ENCODE peak calls at places on chromosome 16, in ten cellular contexts. L, I, S, X, F, V, M, A, J and Z are unnamed samples. For H3K4me1, the result is how much of the 10 kb centered on the place peaks cover.

GRCh38 chr16:17538942-17539341 is 68.2 kb upstream of the XYLT1 start:
- DNase-seq in S (no peak), F (no peak), A (no peak), L (no peak), J (no peak), I (peak), X (no peak), V (no peak), M (no peak), Z (no peak)

GRCh38 chr16:87361916-87362619 is 21.5 kb downstream of the FBXO31 start:
- DNase-seq in I (no peak), S (no peak), J (no peak), V (no peak), X (no peak), M (peak), L (no peak), A (no peak), F (no peak), Z (no peak)

GRCh38 chr16:79417465-79418093 is 183.0 kb downstream of the MAF start:
- DNase-seq in M (no peak), S (no peak), F (no peak), L (no peak), V (no peak), J (no peak), X (no peak), I (no peak), A (no peak), Z (no peak)

GRCh38 chr16:77868478-77868877 is 80.1 kb downstream of the VAT1L start:
- DNase-seq in V (no peak), L (no peak), M (no peak), S (no peak), A (no peak), X (no peak), I (no peak), J (no peak), F (no peak), Z (no peak)

GRCh38 chr16:66905633-66906539 is 12.8 kb downstream of the CDH16 start:
- DNase-seq in X (no peak), V (peak), F (no peak), M (no peak), S (no peak), I (no peak), L (peak), J (no peak), A (no peak), Z (peak)

GRCh38 chr16:471353-472198 is 46.1 kb downstream of the RAB11FIP3 start:
- DNase-seq in S (no peak), I (peak), M (peak), L (no peak), X (no peak), F (no peak), A (no peak), V (peak), J (no peak), Z (peak)

GRCh38 chr16:17011712-17012111 is 459.0 kb downstream of the XYLT1 start:
- DNase-seq in L (no peak), V (no peak), F (no peak), M (no peak), S (no peak), I (no peak), J (no peak), A (no peak), X (no peak), Z (no peak)

GRCh38 chr16:1871974-1872635 is at the start of gene MEIOB:
- DNase-seq in I (no peak), J (peak), X (peak), A (no peak), L (no peak), S (peak), M (peak), F (no peak), V (peak), Z (peak)

GRCh38 chr16:84117482-84117843 is 721 bp upstream of the MBTPS1 start:
- DNase-seq in V (peak), M (no peak), X (no peak), I (peak), S (no peak), J (peak), A (no peak), F (no peak), L (no peak), Z (peak)

GRCh38 chr16:86595983-86596605 is 17.7 kb downstream of the FOXL1 start:
- DNase-seq in S (no peak), M (no peak), F (no peak), X (no peak), J (no peak), I (peak), L (no peak), A (no peak), V (no peak), Z (no peak)

GRCh38 chr16:524274-525011 is 3.1 kb upstream of the CAPN15 start:
- DNase-seq in F (no peak), L (no peak), A (no peak), J (no peak), M (peak), V (no peak), X (no peak), S (no peak), I (no peak), Z (no peak)

GRCh38 chr16:29926675-29927522 is 873 bp upstream of the KCTD13 start:
- DNase-seq in A (no peak), J (no peak), S (no peak), I (no peak), V (no peak), M (no peak), F (no peak), L (no peak), X (peak), Z (peak)

GRCh38 chr16:52494621-52495020 is 52.3 kb downstream of the TOX3 start:
- DNase-seq in S (no peak), I (no peak), M (no peak), F (no peak), V (no peak), J (no peak), A (no peak), X (no peak), L (no peak), Z (no peak)

GRCh38 chr16:49639739-49640388 is 216.0 kb downstream of the ZNF423 start:
- DNase-seq in M (peak), L (no peak), V (peak), J (peak), A (no peak), X (no peak), S (peak), I (peak), F (no peak), Z (no peak)

GRCh38 chr16:8905168-8905762 is 23.1 kb downstream of the LITAFD start:
- DNase-seq in L (no peak), V (peak), S (peak), A (no peak), I (peak), M (no peak), J (peak), X (no peak), F (no peak), Z (peak)

GRCh38 chr16:64094992-64095579 is 1026.8 kb downstream of the CDH11 start:
- DNase-seq in L (no peak), S (peak), F (no peak), I (peak), V (no peak), A (no peak), J (no peak), M (no peak), X (no peak), Z (no peak)

GRCh38 chr16:21160276-21160675 is 1.8 kb downstream of the LDAF1 start:
- DNase-seq in L (no peak), F (no peak), S (no peak), M (no peak), X (no peak), I (no peak), V (no peak), J (no peak), A (no peak), Z (no peak)

GRCh38 chr16:55324491-55325447 is 766 bp downstream of the IRX6 start:
- DNase-seq in A (no peak), M (no peak), V (peak), F (no peak), X (peak), S (no peak), L (no peak), J (no peak), I (no peak), Z (peak)

GRCh38 chr16:22352726-22353125 is 21.7 kb downstream of the CDR2 start:
- DNase-seq in I (no peak), F (no peak), V (no peak), L (no peak), S (no peak), M (no peak), A (no peak), X (no peak), J (no peak), Z (no peak)

GRCh38 chr16:75217389-75217851 is 1.4 kb upstream of the CTRB1 start:
- DNase-seq in M (no peak), S (no peak), J (no peak), X (no peak), V (no peak), L (no peak), F (no peak), A (peak), I (no peak), Z (no peak)

GRCh38 chr16:87121816-87122215 is 195.4 kb downstream of the C16orf95 start:
- DNase-seq in L (no peak), J (no peak), I (no peak), X (peak), M (no peak), S (no peak), A (no peak), F (no peak), V (no peak), Z (no peak)

GRCh38 chr16:58196898-58197313 is 1.0 kb downstream of the CSNK2A2 start:
- DNase-seq in F (no peak), X (no peak), A (no peak), M (no peak), V (peak), J (peak), I (peak), S (peak), L (no peak), Z (peak)

GRCh38 chr16:58195771-58196170 is 2.1 kb downstream of the CSNK2A2 start:
- DNase-seq in I (no peak), S (no peak), F (no peak), L (no peak), X (no peak), V (no peak), M (no peak), A (no peak), J (peak), Z (no peak)

GRCh38 chr16:58198739-58199411 is 969 bp upstream of the CSNK2A2 start:
- DNase-seq in L (no peak), M (no peak), V (no peak), A (no peak), S (no peak), I (no peak), X (no peak), J (no peak), F (no peak), Z (no peak)

GRCh38 chr16:58198022-58198683 is at the start of gene CSNK2A2:
- DNase-seq in A (peak), V (peak), S (peak), J (no peak), F (peak), L (peak), M (peak), X (peak), I (peak), Z (peak)

DNA sequence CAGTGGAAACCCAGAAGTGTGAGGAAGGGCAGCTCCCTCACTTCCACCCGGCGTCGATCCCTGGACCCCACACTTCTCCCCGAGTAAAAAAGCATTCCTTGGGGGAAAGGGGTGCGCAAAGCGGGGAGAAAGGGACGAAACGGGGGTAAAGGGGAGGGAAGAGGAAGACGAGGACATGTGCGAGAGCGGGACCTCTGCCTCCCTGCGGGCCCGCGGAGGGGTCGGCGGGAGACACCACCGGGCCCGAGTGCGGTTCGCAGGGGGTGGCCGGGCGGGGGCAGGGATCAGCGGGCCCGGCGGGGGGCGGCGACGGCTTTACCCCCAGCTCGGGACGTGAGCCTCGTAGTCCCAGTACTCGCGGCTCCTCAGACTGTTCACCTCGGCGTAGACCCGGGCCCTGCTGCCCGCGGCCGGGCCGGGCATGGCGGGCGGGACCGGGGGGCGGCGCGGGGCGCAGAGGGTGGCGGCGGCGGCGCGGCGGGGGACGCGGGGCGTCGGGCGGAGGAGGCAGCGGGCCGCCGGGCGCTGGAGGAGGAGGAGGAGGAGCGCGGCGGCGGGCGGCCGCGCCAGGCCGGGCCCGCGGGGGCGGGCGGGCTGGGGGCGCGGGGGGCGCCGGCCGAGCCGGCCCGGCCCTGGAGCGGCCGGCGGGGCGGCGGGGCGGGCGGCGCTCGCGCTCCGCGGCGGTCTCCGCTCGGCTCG is 443 bp downstream of the CSNK2A2 start:
- DNase-seq in A (no peak), L (no peak), S (no peak), I (no peak), M (peak), X (no peak), J (no peak), V (peak), F (no peak), Z (no peak)
- H3K27ac ChIP-seq in A (no peak), L (peak), S (no peak), I (no peak), M (peak), X (peak), J (peak), V (no peak), F (peak), Z (peak)

DNA sequence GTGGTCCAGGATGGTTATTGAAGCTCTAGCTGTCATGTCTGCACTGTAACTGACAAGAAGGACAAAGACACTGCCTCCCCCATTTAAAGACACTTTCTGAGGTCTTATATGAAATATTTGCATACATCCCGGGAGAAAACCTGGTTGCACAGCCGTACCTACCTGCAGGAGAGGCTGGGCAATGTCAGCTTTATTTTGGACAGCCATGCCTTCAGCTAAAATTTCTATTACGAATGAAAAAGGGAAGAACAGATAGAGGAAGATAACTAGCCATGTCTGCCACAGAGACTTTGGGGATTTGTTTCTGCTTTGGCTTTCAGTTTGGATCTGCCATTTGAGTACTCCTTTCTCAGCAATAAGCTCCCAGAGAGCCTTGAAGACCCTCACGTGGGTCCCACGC is 19.0 kb downstream of the SLC7A6 start:
- DNase-seq in A (no peak), L (no peak), M (no peak), J (no peak), S (no peak), X (no peak), V (no peak), F (no peak), I (no peak), Z (no peak)
- H3K4me3 ChIP-seq in A (peak), L (no peak), M (peak), J (no peak), S (no peak), X (no peak), V (no peak), F (no peak), I (no peak), Z (no peak)

GRCh38 chr16:89446136-89446974 is 44.0 kb downstream of the ANKRD11 start:
- DNase-seq in X (peak), V (no peak), M (no peak), A (no peak), S (no peak), I (no peak), L (no peak), F (no peak), J (no peak), Z (no peak)
- H3K4me1 ChIP-seq in X (half or more), V (under half), M (half or more), A (half or more), S (half or more), I (under half), L (half or more), F (under half), J (under half), Z (half or more)

GRCh38 chr16:85447657-85448313 is 165.3 kb upstream of the GSE1 start:
- DNase-seq in F (no peak), J (no peak), X (no peak), L (no peak), I (no peak), V (no peak), M (no peak), A (no peak), S (no peak), Z (no peak)
- H3K27ac ChIP-seq in F (no peak), J (no peak), X (no peak), L (peak), I (no peak), V (no peak), M (peak), A (no peak), S (no peak), Z (no peak)

GRCh38 chr16:4315185-4316102 is at the start of gene GLIS2:
- DNase-seq in I (peak), A (no peak), F (peak), J (peak), S (peak), M (peak), X (peak), V (peak), L (peak), Z (peak)

GRCh38 chr16:4316103-4316731 is 350 bp downstream of the GLIS2 start:
- DNase-seq in M (peak), L (no peak), F (no peak), S (peak), I (no peak), V (peak), J (no peak), X (peak), A (no peak), Z (peak)

GRCh38 chr16:4313563-4314531 is 2.0 kb upstream of the GLIS2 start:
- DNase-seq in S (peak), F (no peak), J (no peak), L (peak), M (peak), I (no peak), X (peak), V (peak), A (no peak), Z (no peak)

GRCh38 chr16:4316732-4317461 is 1.0 kb downstream of the GLIS2 start:
- DNase-seq in I (no peak), F (peak), L (peak), S (no peak), M (peak), V (no peak), X (peak), J (peak), A (no peak), Z (no peak)

GRCh38 chr16:4314532-4315184 is 1.2 kb upstream of the GLIS2 start:
- DNase-seq in I (peak), F (no peak), M (peak), L (no peak), V (peak), A (no peak), J (peak), X (peak), S (peak), Z (peak)
- H3K4me3 ChIP-seq in I (peak), F (peak), M (peak), L (peak), V (peak), A (peak), J (peak), X (peak), S (peak), Z (peak)

GRCh38 chr16:25855063-25855462 is 163.3 kb downstream of the HS3ST4 start:
- DNase-seq in M (no peak), A (no peak), I (no peak), S (no peak), V (no peak), J (no peak), L (no peak), F (no peak), X (no peak), Z (no peak)

GRCh38 chr16:25859645-25860044 is 167.9 kb downstream of the HS3ST4 start:
- DNase-seq in L (no peak), V (no peak), F (no peak), J (no peak), X (no peak), M (no peak), I (no peak), S (no peak), A (no peak), Z (no peak)

GRCh38 chr16:25855818-25856217 is 164.1 kb downstream of the HS3ST4 start:
- DNase-seq in A (no peak), X (no peak), V (peak), M (no peak), L (no peak), I (no peak), J (no peak), F (no peak), S (no peak), Z (no peak)

DNA sequence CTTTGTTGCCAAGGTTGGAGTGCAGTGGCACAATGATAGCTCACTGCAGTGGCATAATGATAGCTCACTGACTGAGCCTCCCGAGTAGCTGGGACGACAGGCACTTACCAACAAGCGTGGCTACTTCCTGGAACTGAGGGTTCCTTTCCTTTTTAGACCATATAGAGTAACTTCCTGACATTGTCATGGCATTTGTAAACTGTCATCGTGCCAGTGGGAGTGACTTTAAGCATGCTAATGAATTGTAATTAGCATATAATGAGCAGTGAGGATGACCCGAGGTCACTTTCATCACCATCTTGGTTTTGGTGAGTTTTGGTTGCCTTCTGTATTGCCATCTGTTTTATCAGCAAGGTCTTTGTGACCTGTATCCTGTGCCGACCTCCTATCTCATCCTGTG is 162.4 kb downstream of the HS3ST4 start:
- DNase-seq in J (no peak), I (no peak), M (no peak), A (no peak), X (no peak), S (no peak), V (no peak), L (no peak), F (no peak), Z (no peak)
- H3K4me1 ChIP-seq in J (under half), I (under half), M (under half), A (under half), X (under half), S (under half), V (under half), L (under half), F (under half), Z (under half)

GRCh38 chr16:81530296-81530721 is 85.7 kb downstream of the CMIP start:
- DNase-seq in S (no peak), V (no peak), J (no peak), A (no peak), I (no peak), X (peak), L (no peak), F (no peak), M (no peak), Z (no peak)
- H3K27ac ChIP-seq in S (no peak), V (no peak), J (no peak), A (no peak), I (no peak), X (no peak), L (no peak), F (no peak), M (no peak), Z (no peak)

GRCh38 chr16:19114359-19115147 is 789 bp downstream of the ITPRIPL2 start:
- DNase-seq in F (peak), I (peak), S (peak), V (peak), M (peak), L (peak), J (peak), A (no peak), X (peak), Z (peak)
- H3K4me3 ChIP-seq in F (peak), I (peak), S (peak), V (peak), M (peak), L (peak), J (peak), A (peak), X (peak), Z (peak)

DNA sequence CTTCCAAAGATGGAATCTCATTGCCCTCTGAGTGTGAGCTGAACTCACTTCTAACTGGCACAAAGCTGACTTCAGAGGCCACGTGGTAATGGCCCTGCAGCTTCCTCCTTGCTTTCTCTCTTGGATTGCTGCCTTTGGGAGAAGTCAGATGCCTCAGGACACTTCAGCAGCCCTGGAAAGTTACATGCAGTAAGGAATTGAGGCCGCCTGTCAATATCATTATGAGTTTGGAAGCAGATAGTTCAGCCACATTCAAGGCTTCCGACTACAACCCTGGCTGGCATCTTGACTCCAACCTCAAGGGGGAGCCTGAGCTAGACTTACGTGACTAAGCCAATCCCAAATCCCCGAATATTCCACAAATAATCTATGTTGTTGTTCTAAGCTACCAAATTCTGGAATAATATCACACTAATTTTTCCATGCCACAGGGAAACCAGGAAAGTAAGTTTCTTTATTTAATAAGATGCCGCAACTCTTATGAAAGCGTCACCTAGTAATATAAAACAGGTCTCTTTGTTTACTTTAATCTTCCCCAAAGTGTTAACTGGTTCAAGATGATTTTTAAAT is 13.6 kb downstream of the CEP20 start:
- DNase-seq in V (peak), X (no peak), L (peak), J (peak), F (peak), I (peak), A (peak), M (peak), S (peak), Z (peak)
- H3K4me1 ChIP-seq in V (under half), X (under half), L (under half), J (under half), F (under half), I (under half), A (under half), M (under half), S (under half), Z (under half)